ENCODE peak calls at places on chromosome 12, in six cellular contexts. Y, E, G, M, U and C are unnamed samples.

GRCh38 chr12:25254271-25254880 is 3.6 kb upstream of the KRAS start:
- DNase-seq in Y (no peak), E (peak), G (no peak), M (no peak), U (no peak), C (peak)

GRCh38 chr12:123763093-123763492 is 992 bp downstream of the DNAH10 start:
- DNase-seq in Y (peak), E (no peak), G (no peak), M (peak), U (peak), C (no peak)

GRCh38 chr12:22924391-22924790 is 299.4 kb downstream of the ETNK1 start:
- DNase-seq in Y (peak), E (no peak), G (no peak), M (no peak), U (no peak), C (no peak)

GRCh38 chr12:27229367-27229766 is 14.7 kb upstream of the STK38L start:
- DNase-seq in Y (no peak), E (no peak), G (no peak), M (no peak), U (no peak), C (no peak)

GRCh38 chr12:26133508-26133907 is 8.7 kb upstream of the BHLHE41 start:
- DNase-seq in Y (no peak), E (no peak), G (no peak), M (no peak), U (no peak), C (no peak)

GRCh38 chr12:16299403-16299802 is 21.9 kb upstream of the SLC15A5 start:
- DNase-seq in Y (no peak), E (peak), G (no peak), M (no peak), U (no peak), C (no peak)

GRCh38 chr12:57016348-57016747 is at the start of gene TAC3:
- DNase-seq in Y (peak), E (no peak), G (peak), M (no peak), U (no peak), C (no peak)

GRCh38 chr12:106753526-106753925 is 21.0 kb upstream of the RIC8B start:
- DNase-seq in Y (no peak), E (no peak), G (no peak), M (no peak), U (no peak), C (no peak)

GRCh38 chr12:43338848-43339526 is 213.0 kb downstream of the ADAMTS20 start:
- DNase-seq in Y (peak), E (peak), G (peak), M (no peak), U (peak), C (peak)

GRCh38 chr12:52032431-52032796 is 18.8 kb upstream of the NR4A1 start:
- DNase-seq in Y (no peak), E (peak), G (no peak), M (no peak), U (no peak), C (peak)

GRCh38 chr12:52032797-52033505 is 18.3 kb upstream of the NR4A1 start:
- DNase-seq in Y (peak), E (peak), G (peak), M (peak), U (peak), C (peak)

GRCh38 chr12:52036587-52037171 is 14.6 kb upstream of the NR4A1 start:
- DNase-seq in Y (peak), E (peak), G (no peak), M (peak), U (no peak), C (peak)

GRCh38 chr12:52035926-52036325 is 15.3 kb upstream of the NR4A1 start:
- DNase-seq in Y (no peak), E (no peak), G (no peak), M (no peak), U (no peak), C (no peak)

DNA sequence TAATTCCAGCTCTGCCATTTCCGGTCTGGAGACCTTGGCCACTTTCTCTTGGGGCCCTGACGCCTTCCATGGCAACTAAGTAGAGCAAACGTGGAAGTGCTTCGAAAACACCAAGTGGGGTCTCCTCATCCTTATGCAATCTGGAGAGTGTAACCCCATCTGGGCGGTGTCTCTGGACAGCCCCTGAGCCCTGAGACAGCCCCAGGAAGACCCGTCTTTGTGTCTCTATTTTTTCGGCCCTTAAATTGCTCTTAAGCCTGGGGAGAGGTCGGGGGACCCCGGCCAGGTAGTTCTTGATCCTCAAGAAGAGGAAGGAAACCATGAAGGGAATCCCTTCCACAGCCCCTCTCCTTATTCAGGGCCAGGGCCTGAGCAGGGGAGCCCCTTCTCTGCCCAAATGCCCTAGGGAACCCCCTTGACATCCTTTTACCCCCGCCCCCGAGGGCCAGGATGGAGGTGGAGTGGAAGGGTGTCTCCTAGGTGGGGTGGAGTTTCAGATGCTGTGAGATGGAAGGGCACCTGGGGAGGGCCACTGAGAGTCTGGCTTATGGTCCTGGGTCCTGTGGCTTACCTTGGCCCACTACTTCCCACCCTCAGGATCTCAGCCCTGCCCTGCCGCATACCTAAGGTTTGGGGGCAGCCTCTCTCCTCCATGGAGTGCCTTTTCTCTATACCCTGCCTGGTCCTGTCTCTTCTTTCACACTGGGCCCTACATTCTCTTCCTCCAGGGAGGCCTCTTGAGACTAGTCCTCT is 17.6 kb upstream of the NR4A1 start:
- DNase-seq in Y (no peak), E (no peak), G (no peak), M (no peak), U (no peak), C (no peak)
- H2BK120ac ChIP-seq in Y (no peak), E (peak), G (peak), M (peak), U (no peak), C (no peak)

GRCh38 chr12:75959506-75959905 is 72.1 kb downstream of the PHLDA1 start:
- DNase-seq in Y (peak), E (no peak), G (no peak), M (no peak), U (no peak), C (no peak)
- H3K4me3 ChIP-seq in Y (no peak), E (no peak), G (no peak), M (no peak), U (peak), C (no peak)

DNA sequence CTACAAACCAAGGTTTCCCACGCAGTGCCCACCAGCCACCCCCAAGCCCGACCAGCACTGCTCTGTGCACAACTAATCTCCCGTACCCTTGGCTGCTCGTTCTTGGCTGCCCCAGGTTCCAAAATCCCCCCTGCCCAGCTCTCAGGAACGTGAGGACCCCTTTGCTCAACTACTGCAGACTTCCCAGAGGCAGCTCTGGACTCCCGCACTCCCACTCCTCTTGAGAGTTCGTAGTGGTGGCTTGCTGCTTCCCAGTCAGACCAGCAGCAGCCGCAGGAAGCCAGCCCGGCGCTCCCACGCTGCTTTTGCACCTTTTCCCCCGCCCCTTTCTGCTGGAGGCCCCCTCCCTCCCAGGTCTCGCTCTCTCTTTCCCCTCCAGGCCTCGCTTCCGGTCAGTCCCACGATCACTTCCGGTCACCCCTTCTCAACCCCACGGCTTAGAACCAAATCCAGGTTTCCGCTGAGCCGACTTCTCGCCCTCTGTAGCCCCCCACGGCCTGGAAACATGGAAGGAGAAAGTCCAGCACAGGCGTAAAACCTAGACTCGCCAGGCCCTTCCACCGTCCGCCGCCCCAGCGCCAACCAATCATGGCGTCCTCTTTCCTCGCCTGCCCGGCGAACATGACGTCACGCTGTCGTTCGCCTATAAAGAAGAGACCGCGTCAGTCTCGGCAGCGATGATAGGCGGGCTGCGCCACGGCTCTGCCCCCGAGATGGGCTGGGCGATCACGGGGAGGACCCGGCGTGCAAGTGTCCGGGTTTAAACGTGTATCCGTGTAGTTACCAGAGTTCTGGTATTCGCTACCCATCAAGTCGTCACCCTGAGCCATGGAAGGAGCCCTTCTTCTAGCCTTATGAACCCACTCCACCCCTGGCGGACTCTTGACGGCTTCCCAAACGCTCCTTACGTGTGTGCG is at the start of gene TFCP2:
- DNase-seq in Y (peak), E (peak), G (peak), M (peak), U (peak), C (peak)
- H2BK120ac ChIP-seq in Y (no peak), E (peak), G (no peak), M (peak), U (peak), C (peak)

GRCh38 chr12:110244829-110245228 is 36.2 kb upstream of the ATP2A2 start:
- DNase-seq in Y (peak), E (no peak), G (no peak), M (no peak), U (no peak), C (no peak)

GRCh38 chr12:110245278-110245868 is 35.7 kb upstream of the ATP2A2 start:
- DNase-seq in Y (peak), E (no peak), G (no peak), M (no peak), U (no peak), C (no peak)

GRCh38 chr12:110248096-110248447 is 33.0 kb upstream of the ATP2A2 start:
- DNase-seq in Y (no peak), E (no peak), G (no peak), M (no peak), U (no peak), C (no peak)

GRCh38 chr12:110247340-110248095 is 33.5 kb upstream of the ATP2A2 start:
- DNase-seq in Y (no peak), E (no peak), G (no peak), M (peak), U (no peak), C (peak)

GRCh38 chr12:110246690-110247339 is 34.2 kb upstream of the ATP2A2 start:
- DNase-seq in Y (no peak), E (no peak), G (no peak), M (no peak), U (no peak), C (no peak)
- H3K4me3 ChIP-seq in Y (no peak), E (no peak), G (no peak), M (no peak), U (no peak), C (no peak)

GRCh38 chr12:6295187-6295811 is 15.2 kb upstream of the PLEKHG6 start:
- DNase-seq in Y (peak), E (peak), G (no peak), M (peak), U (no peak), C (peak)
- H2BK120ac ChIP-seq in Y (no peak), E (peak), G (no peak), M (peak), U (no peak), C (no peak)